ENCODE peak calls at places on chromosomes 1 and 21, in six cellular contexts. One of them, this sample, is unnamed.

GRCh38 chr1:58592521-58593134 is 15.6 kb upstream of the TACSTD2 start:
- DNase-seq in prostate gland: peak; percentile 63
- DNase-seq in fibroblast of lung: peak; percentile 95
- DNase-seq in tibial nerve: no peak
- DNase-seq in ovary: peak; percentile 73
- DNase-seq in cardiac muscle cell: peak; percentile 90
- DNase-seq in this sample: peak; percentile 92

GRCh38 chr1:24281591-24281990 is 37.6 kb upstream of the GRHL3 start:
- DNase-seq in prostate gland: no peak
- DNase-seq in fibroblast of lung: no peak
- DNase-seq in tibial nerve: no peak
- DNase-seq in ovary: no peak
- DNase-seq in cardiac muscle cell: no peak
- DNase-seq in this sample: no peak

GRCh38 chr1:224896130-224896781 is 33.2 kb upstream of the DNAH14 start:
- DNase-seq in prostate gland: no peak
- DNase-seq in fibroblast of lung: no peak
- DNase-seq in tibial nerve: no peak
- DNase-seq in ovary: no peak
- DNase-seq in cardiac muscle cell: no peak
- DNase-seq in this sample: no peak

GRCh38 chr1:165069829-165070228 is 286.7 kb downstream of the LMX1A start:
- DNase-seq in prostate gland: peak; percentile 77
- DNase-seq in fibroblast of lung: no peak
- DNase-seq in tibial nerve: no peak
- DNase-seq in ovary: no peak
- DNase-seq in cardiac muscle cell: no peak
- DNase-seq in this sample: no peak

GRCh38 chr1:48670234-48671020 is 106.3 kb downstream of the BEND5 start:
- DNase-seq in prostate gland: no peak
- DNase-seq in fibroblast of lung: no peak
- DNase-seq in tibial nerve: no peak
- DNase-seq in ovary: no peak
- DNase-seq in cardiac muscle cell: no peak
- DNase-seq in this sample: no peak

GRCh38 chr1:52691856-52692255 is 6.3 kb downstream of the COA7 start:
- DNase-seq in prostate gland: no peak
- DNase-seq in fibroblast of lung: no peak
- DNase-seq in tibial nerve: no peak
- DNase-seq in ovary: no peak
- DNase-seq in cardiac muscle cell: no peak
- DNase-seq in this sample: no peak

GRCh38 chr1:107875689-107876088 is 89.3 kb downstream of the VAV3 start:
- DNase-seq in prostate gland: no peak
- DNase-seq in fibroblast of lung: no peak
- DNase-seq in tibial nerve: no peak
- DNase-seq in ovary: no peak
- DNase-seq in cardiac muscle cell: no peak
- DNase-seq in this sample: no peak

GRCh38 chr1:159598196-159598595 is 10.6 kb downstream of the APCS start:
- DNase-seq in prostate gland: no peak
- DNase-seq in fibroblast of lung: peak; percentile 98
- DNase-seq in tibial nerve: no peak
- DNase-seq in ovary: no peak
- DNase-seq in cardiac muscle cell: peak; percentile 90
- DNase-seq in this sample: no peak

GRCh38 chr1:108851567-108851966 is 5.3 kb downstream of the AKNAD1 start:
- DNase-seq in prostate gland: no peak
- DNase-seq in fibroblast of lung: no peak
- DNase-seq in tibial nerve: no peak
- DNase-seq in ovary: no peak
- DNase-seq in cardiac muscle cell: peak; percentile 35
- DNase-seq in this sample: no peak

GRCh38 chr1:158654079-158654478 is 32.4 kb downstream of the SPTA1 start:
- DNase-seq in prostate gland: no peak
- DNase-seq in fibroblast of lung: no peak
- DNase-seq in tibial nerve: no peak
- DNase-seq in ovary: no peak
- DNase-seq in cardiac muscle cell: no peak
- DNase-seq in this sample: no peak

GRCh38 chr1:33660244-33660643 is 187.8 kb downstream of the ZSCAN20 start:
- DNase-seq in prostate gland: peak; percentile 79
- DNase-seq in fibroblast of lung: no peak
- DNase-seq in tibial nerve: no peak
- DNase-seq in ovary: no peak
- DNase-seq in cardiac muscle cell: no peak
- DNase-seq in this sample: no peak

GRCh38 chr1:231039161-231040018 is 664 bp downstream of the FAM89A start:
- DNase-seq in prostate gland: peak; percentile 14
- DNase-seq in fibroblast of lung: peak; percentile 40
- DNase-seq in tibial nerve: no peak
- DNase-seq in ovary: peak; percentile 41
- DNase-seq in cardiac muscle cell: peak; percentile 50
- DNase-seq in this sample: peak; percentile 82

GRCh38 chr1:86750530-86750929 is 46.2 kb downstream of the SH3GLB1 start:
- DNase-seq in prostate gland: no peak
- DNase-seq in fibroblast of lung: no peak
- DNase-seq in tibial nerve: no peak
- DNase-seq in ovary: no peak
- DNase-seq in cardiac muscle cell: no peak
- DNase-seq in this sample: no peak

GRCh38 chr1:195472298-195472697 is 1135.9 kb downstream of the KCNT2 start:
- DNase-seq in prostate gland: no peak
- DNase-seq in fibroblast of lung: no peak
- DNase-seq in tibial nerve: no peak
- DNase-seq in ovary: no peak
- DNase-seq in cardiac muscle cell: no peak
- DNase-seq in this sample: no peak

GRCh38 chr1:177780096-177780700 is 189.7 kb downstream of the SEC16B start:
- DNase-seq in prostate gland: peak; percentile 12
- DNase-seq in fibroblast of lung: peak; percentile 58
- DNase-seq in tibial nerve: no peak
- DNase-seq in ovary: no peak
- DNase-seq in cardiac muscle cell: peak; percentile 82
- DNase-seq in this sample: no peak

GRCh38 chr1:153361129-153362109 is 3.8 kb downstream of the S100A9 start:
- DNase-seq in prostate gland: no peak
- DNase-seq in fibroblast of lung: no peak
- DNase-seq in tibial nerve: no peak
- DNase-seq in ovary: no peak
- DNase-seq in cardiac muscle cell: no peak
- DNase-seq in this sample: no peak

GRCh38 chr1:169466259-169467230 is 19.2 kb downstream of the SLC19A2 start:
- DNase-seq in prostate gland: no peak
- DNase-seq in fibroblast of lung: peak; percentile 36
- DNase-seq in tibial nerve: no peak
- DNase-seq in ovary: no peak
- DNase-seq in cardiac muscle cell: peak; percentile 72
- DNase-seq in this sample: no peak

GRCh38 chr1:43054961-43055360 is 96.3 kb upstream of the SLC2A1 start:
- DNase-seq in prostate gland: no peak
- DNase-seq in fibroblast of lung: peak; percentile 50
- DNase-seq in tibial nerve: no peak
- DNase-seq in ovary: no peak
- DNase-seq in cardiac muscle cell: no peak
- DNase-seq in this sample: no peak

GRCh38 chr1:154741747-154742495 is 128.2 kb downstream of the KCNN3 start:
- DNase-seq in prostate gland: no peak
- DNase-seq in fibroblast of lung: peak; percentile 66
- DNase-seq in tibial nerve: no peak
- DNase-seq in ovary: no peak
- DNase-seq in cardiac muscle cell: peak; percentile 56
- DNase-seq in this sample: no peak

GRCh38 chr1:234620786-234621468 is 10.9 kb upstream of the IRF2BP2 start:
- DNase-seq in prostate gland: no peak
- DNase-seq in fibroblast of lung: no peak
- DNase-seq in tibial nerve: no peak
- DNase-seq in ovary: no peak
- DNase-seq in cardiac muscle cell: no peak
- DNase-seq in this sample: no peak

GRCh38 chr1:203133969-203134725 is 6.6 kb downstream of the ADORA1 start:
- DNase-seq in prostate gland: no peak
- DNase-seq in fibroblast of lung: peak; percentile 71
- DNase-seq in tibial nerve: no peak
- DNase-seq in ovary: no peak
- DNase-seq in cardiac muscle cell: peak; percentile 93
- DNase-seq in this sample: peak; percentile 57

GRCh38 chr21:31557956-31558838 is 101.3 kb upstream of the SOD1 start:
- DNase-seq in prostate gland: peak; percentile 9
- DNase-seq in fibroblast of lung: peak; percentile 15
- DNase-seq in tibial nerve: no peak
- DNase-seq in ovary: no peak
- DNase-seq in cardiac muscle cell: peak; percentile 27
- DNase-seq in this sample: no peak

GRCh38 chr1:199545780-199546179 is 481.7 kb upstream of the NR5A2 start:
- DNase-seq in prostate gland: no peak
- DNase-seq in fibroblast of lung: no peak
- DNase-seq in tibial nerve: no peak
- DNase-seq in ovary: no peak
- DNase-seq in cardiac muscle cell: peak; percentile 1
- DNase-seq in this sample: no peak

GRCh38 chr1:118503747-118504146 is 318.7 kb upstream of the SPAG17 start:
- DNase-seq in prostate gland: no peak
- DNase-seq in fibroblast of lung: no peak
- DNase-seq in tibial nerve: no peak
- DNase-seq in ovary: no peak
- DNase-seq in cardiac muscle cell: no peak
- DNase-seq in this sample: no peak

GRCh38 chr1:172603816-172604215 is 55.1 kb upstream of the FASLG start:
- DNase-seq in prostate gland: no peak
- DNase-seq in fibroblast of lung: no peak
- DNase-seq in tibial nerve: no peak
- DNase-seq in ovary: no peak
- DNase-seq in cardiac muscle cell: no peak
- DNase-seq in this sample: no peak

GRCh38 chr21:27700974-27701614 is 734.2 kb upstream of the ADAMTS5 start:
- DNase-seq in prostate gland: peak; percentile 79
- DNase-seq in fibroblast of lung: peak; percentile 57
- DNase-seq in tibial nerve: peak; percentile 73
- DNase-seq in ovary: peak; percentile 92
- DNase-seq in cardiac muscle cell: peak; percentile 93
- DNase-seq in this sample: peak; percentile 86

GRCh38 chr1:208177656-208178055 is 66.5 kb downstream of the PLXNA2 start:
- DNase-seq in prostate gland: no peak
- DNase-seq in fibroblast of lung: peak; percentile 33
- DNase-seq in tibial nerve: no peak
- DNase-seq in ovary: no peak
- DNase-seq in cardiac muscle cell: no peak
- DNase-seq in this sample: no peak

GRCh38 chr1:208178091-208178529 is 66.1 kb downstream of the PLXNA2 start:
- DNase-seq in prostate gland: peak; percentile 37
- DNase-seq in fibroblast of lung: peak; percentile 39
- DNase-seq in tibial nerve: no peak
- DNase-seq in ovary: no peak
- DNase-seq in cardiac muscle cell: no peak
- DNase-seq in this sample: peak; percentile 84

GRCh38 chr1:208179303-208179702 is 64.9 kb downstream of the PLXNA2 start:
- DNase-seq in prostate gland: no peak
- DNase-seq in fibroblast of lung: no peak
- DNase-seq in tibial nerve: no peak
- DNase-seq in ovary: peak; percentile 73
- DNase-seq in cardiac muscle cell: no peak
- DNase-seq in this sample: no peak

GRCh38 chr1:208181259-208181816 is 62.8 kb downstream of the PLXNA2 start:
- DNase-seq in prostate gland: no peak
- DNase-seq in fibroblast of lung: no peak
- DNase-seq in tibial nerve: no peak
- DNase-seq in ovary: no peak
- DNase-seq in cardiac muscle cell: no peak
- DNase-seq in this sample: no peak

DNA sequence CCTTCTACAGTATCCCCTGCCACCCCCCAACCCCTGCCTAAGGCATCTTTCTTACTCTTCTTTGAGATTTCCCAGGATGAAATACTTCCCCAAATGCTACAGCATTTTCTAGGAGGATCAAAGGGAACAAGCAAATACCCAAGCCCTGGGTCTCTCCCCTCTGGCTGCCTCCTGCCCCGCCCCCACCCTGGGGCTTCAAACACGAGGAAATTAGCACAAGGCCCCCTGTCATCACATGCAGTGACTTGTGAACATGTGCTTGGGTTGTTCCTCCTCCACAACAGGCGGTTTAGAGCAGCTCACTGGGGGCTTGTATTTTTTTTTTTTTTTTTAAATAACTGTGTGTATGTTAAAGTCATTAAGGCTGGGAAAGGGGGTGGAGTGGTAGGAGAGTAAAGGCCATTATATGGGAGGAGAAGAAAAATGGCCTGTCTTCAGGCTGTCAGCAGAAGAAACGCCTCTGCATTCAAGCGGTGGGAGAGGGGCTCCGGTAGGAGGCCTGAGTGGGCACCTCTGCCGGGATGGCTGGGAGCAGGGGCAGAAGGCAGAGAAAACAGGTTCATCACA is 64.3 kb downstream of the PLXNA2 start:
- DNase-seq in prostate gland: no peak
- DNase-seq in fibroblast of lung: no peak
- DNase-seq in tibial nerve: no peak
- DNase-seq in ovary: no peak
- DNase-seq in cardiac muscle cell: no peak
- DNase-seq in this sample: no peak
- H3K4me1 ChIP-seq in prostate gland: peaks cover 3% of the 10 kb centered on the region
- H3K4me1 ChIP-seq in fibroblast of lung: peaks cover 7% of the 10 kb centered on the region
- H3K4me1 ChIP-seq in tibial nerve: peaks cover 6% of the 10 kb centered on the region
- H3K4me1 ChIP-seq in ovary: peaks cover 38% of the 10 kb centered on the region
- H3K4me1 ChIP-seq in cardiac muscle cell: peaks cover 51% of the 10 kb centered on the region
- H3K4me1 ChIP-seq in this sample: no peaks in the 10 kb centered on the region

GRCh38 chr21:44364151-44365053 is 11.0 kb downstream of the TRPM2 start:
- DNase-seq in prostate gland: no peak
- DNase-seq in fibroblast of lung: no peak
- DNase-seq in tibial nerve: peak; percentile 7
- DNase-seq in ovary: no peak
- DNase-seq in cardiac muscle cell: no peak
- DNase-seq in this sample: peak; percentile 39
- H3K27me3 ChIP-seq in prostate gland: peaks cover 3% of the 10 kb centered on the region
- H3K27me3 ChIP-seq in fibroblast of lung: no peaks in the 10 kb centered on the region
- H3K27me3 ChIP-seq in tibial nerve: no peaks in the 10 kb centered on the region
- H3K27me3 ChIP-seq in ovary: no peaks in the 10 kb centered on the region
- H3K27me3 ChIP-seq in cardiac muscle cell: peaks cover 8% of the 10 kb centered on the region
- H3K27me3 ChIP-seq in this sample: no peaks in the 10 kb centered on the region

GRCh38 chr1:89705901-89706699 is 73.2 kb downstream of the LRRC8C start:
- DNase-seq in prostate gland: no peak
- DNase-seq in fibroblast of lung: no peak
- DNase-seq in tibial nerve: no peak
- DNase-seq in ovary: no peak
- DNase-seq in cardiac muscle cell: no peak
- DNase-seq in this sample: no peak
- H3K4me3 ChIP-seq in prostate gland: no peak overlapping the region
- H3K4me3 ChIP-seq in fibroblast of lung: no peak overlapping the region
- H3K4me3 ChIP-seq in tibial nerve: no peak overlapping the region
- H3K4me3 ChIP-seq in ovary: no peak overlapping the region
- H3K4me3 ChIP-seq in cardiac muscle cell: no peak overlapping the region
- H3K4me3 ChIP-seq in this sample: no peak overlapping the region

DNA sequence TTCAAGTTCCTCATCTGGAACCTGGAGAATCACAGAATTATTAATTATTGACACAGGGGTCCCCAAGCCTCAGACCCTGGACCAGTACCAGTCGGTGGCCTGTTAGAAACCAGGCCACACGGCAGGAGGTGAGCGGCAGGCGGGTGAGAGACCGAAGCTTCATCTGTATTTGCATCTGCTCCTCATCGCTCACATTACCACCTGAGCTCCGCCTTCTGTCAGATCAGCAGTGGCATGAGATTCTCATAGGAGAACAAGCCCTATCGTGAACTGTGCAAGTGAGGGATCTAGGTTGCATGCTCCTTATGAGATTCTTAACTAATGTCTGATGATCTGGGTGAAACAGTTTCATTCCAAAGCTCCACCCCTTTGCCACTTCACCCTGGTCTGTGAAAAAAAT is 125.9 kb downstream of the C1orf21 start:
- DNase-seq in prostate gland: no peak
- DNase-seq in fibroblast of lung: no peak
- DNase-seq in tibial nerve: no peak
- DNase-seq in ovary: no peak
- DNase-seq in cardiac muscle cell: no peak
- DNase-seq in this sample: no peak
- H3K4me1 ChIP-seq in prostate gland: peaks cover 1% of the 10 kb centered on the region
- H3K4me1 ChIP-seq in fibroblast of lung: no peaks in the 10 kb centered on the region
- H3K4me1 ChIP-seq in tibial nerve: peaks cover 5% of the 10 kb centered on the region
- H3K4me1 ChIP-seq in ovary: peaks cover 3% of the 10 kb centered on the region
- H3K4me1 ChIP-seq in cardiac muscle cell: peaks cover 4% of the 10 kb centered on the region
- H3K4me1 ChIP-seq in this sample: no peaks in the 10 kb centered on the region